ENCODE peak calls at places on chromosomes 3 and 15, in four cellular contexts. L is WTC11, O is K562, P is SK-N-SH. F is an unnamed sample.

GRCh38 chr15:49187537-49188245 is 17.6 kb downstream of the GALK2 start:
- DNase-seq in O (no peak), L (no peak), P (no peak), F (no peak)

GRCh38 chr15:98330692-98331435 is 317.5 kb upstream of the IGF1R start:
- DNase-seq in O (no peak), L (no peak), P (no peak), F (no peak)

GRCh38 chr15:82681371-82681770 is 28.3 kb downstream of the AP3B2 start:
- DNase-seq in L (no peak), P (no peak), O (no peak), F (no peak)

GRCh38 chr15:74311734-74312444 is 55.6 kb downstream of the CYP11A1 start:
- DNase-seq in O (peak; percentile 85), L (peak; percentile 65), P (peak; percentile 70), F (peak; percentile 34)

GRCh38 chr15:90402230-90402629 is 14.2 kb downstream of the IQGAP1 start:
- DNase-seq in L (no peak), O (no peak), P (no peak), F (peak; percentile 29)

GRCh38 chr3:99960941-99961340 is 143.3 kb downstream of the CMSS1 start:
- DNase-seq in O (no peak), P (no peak), L (no peak), F (no peak)

GRCh38 chr3:152204218-152204617 is 64.5 kb upstream of the MBNL1 start:
- DNase-seq in P (no peak), L (no peak), O (no peak), F (no peak)

GRCh38 chr3:61452536-61452991 is 108.8 kb upstream of the PTPRG start:
- DNase-seq in O (no peak), P (no peak), L (no peak), F (no peak)

GRCh38 chr3:104190681-104191080 is 1176.0 kb upstream of the ALCAM start:
- DNase-seq in L (no peak), P (no peak), O (no peak), F (no peak)

GRCh38 chr15:87817553-87817952 is 439.0 kb downstream of the NTRK3 start:
- DNase-seq in O (no peak), L (no peak), P (no peak), F (no peak)

GRCh38 chr3:197534348-197534725 is 21.4 kb downstream of the BDH1 start:
- DNase-seq in L (no peak), O (no peak), P (no peak), F (no peak)

GRCh38 chr15:70111203-70112017 is 13.7 kb upstream of the TLE3 start:
- DNase-seq in L (peak; percentile 84), O (peak; percentile 84), P (peak; percentile 85), F (no peak)

DNA sequence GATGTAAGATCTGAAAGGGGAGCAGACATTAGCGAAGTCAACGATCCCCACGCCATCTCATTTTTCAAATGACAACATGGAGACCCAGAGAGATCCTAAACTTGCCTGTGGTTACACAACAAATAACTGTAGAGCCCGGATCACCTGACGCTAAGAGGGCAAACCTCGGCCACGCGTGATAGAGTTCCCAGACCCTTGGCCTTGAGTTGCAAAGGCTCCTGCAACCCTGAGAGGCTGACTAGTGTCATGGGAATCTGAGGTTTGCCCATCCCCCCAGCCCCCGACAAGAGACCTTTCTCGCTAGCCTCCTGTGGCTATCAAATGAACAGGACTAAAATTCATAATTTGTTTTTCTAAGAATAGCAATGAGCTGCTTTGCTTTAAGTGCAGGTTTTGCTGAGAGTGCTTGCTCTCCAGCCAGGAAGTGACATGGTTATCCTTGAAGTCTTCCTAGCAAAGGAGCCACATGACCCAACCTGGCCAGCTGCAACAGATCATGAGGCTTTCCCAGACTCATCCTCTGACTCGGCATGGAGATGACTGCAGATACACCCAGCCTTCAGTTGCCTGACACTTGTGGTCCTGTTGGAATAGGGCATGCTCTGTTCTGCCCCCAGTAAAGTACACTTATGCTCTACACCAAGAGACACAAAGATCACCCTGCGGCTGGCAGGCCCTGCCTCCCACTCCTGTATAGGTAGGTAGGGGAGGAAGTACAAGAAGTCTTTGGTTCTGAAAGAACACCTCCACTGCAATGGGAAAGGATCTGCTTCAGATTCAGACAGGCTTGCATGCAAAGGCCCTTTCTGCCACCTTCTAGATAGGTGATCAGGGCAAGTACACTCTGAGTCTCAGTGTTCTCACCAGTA is 36.0 kb downstream of the MCF2L2 start:
- DNase-seq in O (no peak), L (no peak), P (no peak), F (no peak)
- TF ChIP-seq FOXJ3 in O (no peak), L (no peak), P (no peak), F (no peak)

GRCh38 chr3:170760174-170760526 is 109.8 kb downstream of the RPL22L1 start:
- DNase-seq in P (no peak), O (no peak), L (no peak), F (no peak)
- TF ChIP-seq FOXJ3 in P (no peak), O (no peak), L (no peak), F (no peak)

GRCh38 chr15:80856809-80857377 is 77.7 kb downstream of the CEMIP start:
- DNase-seq in L (peak; percentile 35), O (no peak), P (no peak), F (peak; percentile 97)
- TF ChIP-seq FOXJ3 in L (no peak), O (no peak), P (no peak), F (peak; percentile 69)

DNA sequence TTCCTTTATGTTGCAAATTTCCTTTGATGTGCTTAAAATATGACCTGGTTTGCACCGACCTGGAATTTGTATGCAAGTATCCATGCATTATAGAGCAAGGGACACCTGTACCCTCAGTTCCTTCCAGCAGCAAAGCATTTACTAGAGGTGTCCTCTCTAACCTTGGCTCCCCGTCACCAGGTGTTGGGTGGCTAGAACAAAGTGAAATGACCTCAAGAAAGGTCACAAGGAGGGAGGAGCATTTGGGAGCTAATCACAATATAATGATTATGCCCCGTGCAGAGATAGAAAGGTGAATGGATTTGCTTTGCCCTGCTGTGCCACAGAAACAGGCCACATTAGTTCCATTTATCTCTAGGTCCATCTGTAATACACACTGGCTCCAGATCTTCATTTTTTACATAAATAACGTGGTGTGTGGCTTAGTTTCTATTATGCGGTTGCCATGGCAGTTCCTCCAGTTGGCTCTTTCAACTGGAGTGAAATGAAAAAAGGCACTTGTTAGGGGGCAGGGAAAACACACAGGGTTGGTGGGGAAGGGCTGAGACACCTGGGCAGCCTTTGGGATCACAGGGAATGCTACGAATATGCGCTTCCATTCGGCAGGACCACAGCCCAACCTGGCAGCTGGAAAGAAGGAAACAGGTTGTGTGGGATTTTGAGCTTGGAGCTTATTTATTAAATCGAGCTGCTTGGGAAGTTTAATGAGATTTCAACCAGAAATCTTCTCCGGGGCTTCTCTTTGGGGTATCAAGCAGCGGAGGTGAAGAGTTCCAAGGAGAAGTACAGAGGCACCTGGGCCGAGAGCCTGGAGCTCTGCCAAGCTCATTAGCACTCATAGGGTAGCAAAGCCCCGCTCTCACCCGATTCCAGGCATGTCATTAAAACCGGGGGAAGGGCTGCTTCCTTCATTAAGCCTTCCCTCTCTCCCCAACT is 233.5 kb upstream of the ST8SIA2 start:
- DNase-seq in P (peak; percentile 14), O (no peak), L (peak; percentile 49), F (no peak)
- TF ChIP-seq FOXJ3 in P (no peak), O (no peak), L (no peak), F (no peak)